ENCODE peak calls at places on chromosome 1, in ten cellular contexts. Y, X, B, V, H, R, Q, D, C and K are unnamed samples.

GRCh38 chr1:174815036-174815435 is 184.7 kb upstream of the CACYBP start:
- DNase-seq in X (peak), C (peak), Y (peak), B (no peak), H (no peak), R (no peak), Q (no peak), V (no peak), D (no peak), K (no peak)

GRCh38 chr1:161182214-161182613 is 4.9 kb upstream of the B4GALT3 start:
- DNase-seq in D (no peak), Q (no peak), X (no peak), C (peak), B (no peak), R (no peak), V (no peak), Y (peak), H (no peak), K (no peak)

GRCh38 chr1:67524143-67525052 is 94.2 kb upstream of the SERBP1 start:
- DNase-seq in R (no peak), C (no peak), B (no peak), Y (peak), Q (no peak), H (peak), D (no peak), V (peak), X (no peak), K (no peak)

GRCh38 chr1:214386747-214387146 is 105.8 kb downstream of the SMYD2 start:
- DNase-seq in C (peak), R (no peak), Y (peak), H (no peak), B (no peak), Q (no peak), V (no peak), D (no peak), X (peak), K (no peak)

GRCh38 chr1:78038491-78038939 is 7.3 kb upstream of the GIPC2 start:
- DNase-seq in B (no peak), R (no peak), H (no peak), X (no peak), D (peak), Y (peak), C (peak), V (no peak), Q (no peak), K (no peak)

GRCh38 chr1:199774433-199775089 is 252.9 kb upstream of the NR5A2 start:
- DNase-seq in D (peak), C (peak), R (no peak), X (peak), Y (peak), V (no peak), H (no peak), B (no peak), Q (peak), K (no peak)

GRCh38 chr1:37323486-37324377 is 150.6 kb upstream of the ZC3H12A start:
- DNase-seq in V (peak), X (peak), H (no peak), Q (no peak), C (peak), D (no peak), B (peak), Y (peak), R (no peak), K (no peak)

GRCh38 chr1:72280714-72281113 is 1.6 kb downstream of the NEGR1 start:
- DNase-seq in C (peak), H (no peak), R (no peak), B (no peak), Q (no peak), X (no peak), D (no peak), Y (peak), V (no peak), K (peak)

GRCh38 chr1:34306568-34306967 is 129.9 kb downstream of the C1orf94 start:
- DNase-seq in C (no peak), R (no peak), B (no peak), Q (no peak), D (no peak), H (no peak), X (no peak), Y (no peak), V (no peak), K (no peak)

GRCh38 chr1:244231572-244232315 is 180.7 kb downstream of the ZBTB18 start:
- DNase-seq in Q (no peak), B (no peak), X (no peak), R (no peak), Y (peak), V (peak), C (peak), H (no peak), D (peak), K (no peak)
- H3K4me3 ChIP-seq in Q (peak), B (no peak), X (peak), R (no peak), Y (no peak), V (no peak), C (peak), H (no peak), D (no peak), K (peak)

GRCh38 chr1:30686236-30686635 is 37.1 kb downstream of the MATN1 start:
- DNase-seq in V (no peak), R (no peak), X (no peak), Y (no peak), B (no peak), D (no peak), Q (no peak), C (no peak), H (no peak), K (no peak)

GRCh38 chr1:30685796-30686165 is 37.6 kb downstream of the MATN1 start:
- DNase-seq in H (no peak), R (peak), X (no peak), V (peak), Y (no peak), D (no peak), Q (no peak), C (no peak), B (no peak), K (no peak)

GRCh38 chr1:30684259-30684658 is 39.1 kb downstream of the MATN1 start:
- DNase-seq in D (no peak), Y (no peak), X (no peak), R (peak), V (no peak), H (no peak), C (no peak), Q (no peak), B (no peak), K (no peak)

GRCh38 chr1:30683699-30684098 is 39.7 kb downstream of the MATN1 start:
- DNase-seq in X (no peak), H (no peak), D (no peak), C (no peak), R (peak), V (no peak), B (no peak), Y (no peak), Q (no peak), K (no peak)

GRCh38 chr1:30684881-30685795 is 38.2 kb downstream of the MATN1 start:
- DNase-seq in X (no peak), D (peak), B (peak), V (peak), C (no peak), Y (no peak), Q (no peak), H (no peak), R (peak), K (no peak)
- TF ChIP-seq CTCF in X (no peak), D (peak), B (peak), V (peak), C (no peak), Y (no peak), Q (no peak), H (no peak), R (no peak), K (no peak)

DNA sequence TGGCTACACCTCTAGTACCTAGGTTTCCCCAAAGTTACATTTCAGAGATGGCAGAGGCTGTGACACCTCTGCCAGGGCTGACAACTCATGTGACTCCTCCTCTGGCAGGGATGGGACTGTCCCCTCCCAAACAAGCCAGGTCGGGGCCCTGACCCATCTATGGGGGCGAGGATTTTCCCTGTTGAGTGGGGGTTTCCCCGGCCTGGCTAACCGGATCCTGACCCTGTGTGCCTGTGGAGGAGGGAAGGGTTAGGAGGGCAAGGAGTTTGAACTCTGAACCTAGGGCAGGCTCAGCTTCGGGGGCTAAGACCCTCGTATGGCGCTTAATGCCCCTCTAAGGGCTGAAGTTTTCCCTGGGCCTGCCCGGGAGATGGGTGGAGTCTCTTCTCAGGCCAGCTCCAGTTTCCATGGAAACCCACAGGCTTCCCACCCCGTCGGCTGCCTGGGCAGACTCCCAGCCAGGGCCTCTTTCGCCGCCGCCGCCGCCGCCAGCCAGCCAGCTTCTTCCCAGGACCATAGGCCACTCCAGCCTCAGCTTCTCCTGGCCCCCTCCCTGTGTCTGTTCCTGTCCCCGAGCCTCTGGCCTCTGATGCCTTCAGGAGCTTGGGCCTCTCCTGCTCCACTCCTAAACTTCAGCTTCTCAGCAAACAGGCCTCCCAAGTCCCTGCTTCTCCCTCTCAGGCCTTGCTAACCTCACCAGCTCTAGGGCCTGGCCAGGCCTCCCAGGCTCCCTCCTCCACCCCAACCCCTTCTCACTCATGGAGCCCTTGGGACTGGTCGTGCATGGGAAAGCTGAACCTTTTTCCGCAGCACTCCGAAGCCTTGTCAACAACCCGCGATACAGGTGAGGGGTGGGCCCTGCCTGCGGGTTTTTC is at the start of gene BTBD19:
- DNase-seq in B (no peak), H (peak), R (peak), C (peak), V (peak), X (peak), D (peak), Y (peak), Q (peak), K (no peak)
- H3K4me3 ChIP-seq in B (no peak), H (no peak), R (peak), C (peak), V (peak), X (peak), D (no peak), Y (peak), Q (peak), K (peak)

GRCh38 chr1:156123356-156124196 is 9.1 kb downstream of the LMNA start:
- DNase-seq in R (peak), H (peak), B (no peak), D (peak), Y (peak), V (peak), X (peak), C (peak), Q (peak), K (peak)
- TF ChIP-seq CTCF in R (peak), H (no peak), B (peak), D (peak), Y (peak), V (peak), X (peak), C (peak), Q (peak), K (peak)

DNA sequence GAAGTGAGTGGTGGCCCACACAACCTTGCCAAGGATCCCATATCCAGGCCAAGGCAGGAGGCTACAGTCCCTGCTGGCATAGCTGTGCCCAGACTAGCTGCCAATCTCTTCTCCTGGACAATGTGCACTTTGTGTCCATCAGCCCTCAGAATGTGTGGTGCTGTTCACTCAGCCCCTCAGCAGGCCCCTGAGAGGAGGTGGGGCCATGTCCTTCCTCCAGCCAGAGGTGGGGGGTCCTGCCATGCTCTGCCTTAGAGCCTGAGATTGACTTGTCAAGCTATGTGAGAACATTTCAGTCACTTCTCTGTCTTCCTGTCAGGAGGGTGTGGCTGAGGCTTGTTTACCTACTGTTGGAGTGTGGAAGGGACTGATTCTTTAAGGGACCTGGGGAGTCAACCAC is 1.4 kb downstream of the NCF2 start:
- DNase-seq in R (no peak), H (no peak), C (no peak), Q (no peak), X (no peak), D (no peak), Y (no peak), B (no peak), V (no peak), K (no peak)
- H3K4me3 ChIP-seq in R (no peak), H (no peak), C (no peak), Q (no peak), X (no peak), D (no peak), Y (no peak), B (no peak), V (no peak), K (no peak)

DNA sequence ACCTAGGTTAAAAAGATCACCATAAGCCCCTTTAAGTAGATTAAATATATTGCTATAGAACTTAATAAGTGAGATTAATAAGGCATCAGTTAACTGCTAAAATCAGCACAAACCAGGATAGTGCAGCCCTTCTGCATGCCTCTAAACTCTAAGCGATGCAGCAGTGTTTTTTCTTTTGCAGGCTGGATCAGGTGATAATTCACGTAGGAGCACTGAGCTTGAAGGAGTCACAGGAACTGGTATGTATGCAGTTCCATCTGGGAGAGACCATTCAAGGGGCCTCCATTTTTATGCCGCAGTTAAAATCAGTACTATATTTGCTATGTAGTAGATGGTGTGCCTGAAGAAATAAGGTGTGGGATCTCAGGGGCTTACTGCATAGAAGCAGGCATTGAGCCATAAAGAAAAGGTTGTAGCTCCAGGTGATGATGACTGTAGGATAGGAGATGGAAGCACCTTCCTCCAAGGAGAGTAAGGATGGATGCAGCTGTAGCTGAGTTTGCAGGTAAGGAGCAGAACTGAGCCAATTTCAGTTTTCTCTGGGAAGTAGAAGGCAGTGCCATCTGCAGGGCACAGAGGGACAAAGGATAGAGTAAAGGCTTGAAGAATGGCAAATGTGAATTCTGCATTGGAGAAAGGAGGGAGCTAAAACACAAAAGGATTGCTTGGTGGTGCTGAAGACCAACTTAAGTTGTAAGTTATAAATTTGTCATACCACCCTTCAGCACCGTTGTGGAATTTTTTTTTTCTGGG is 22.6 kb downstream of the NPL start:
- DNase-seq in H (no peak), C (no peak), V (peak), Q (no peak), R (no peak), B (no peak), X (no peak), D (no peak), Y (no peak), K (no peak)
- TF ChIP-seq CTCF in H (no peak), C (no peak), V (peak), Q (no peak), R (no peak), B (peak), X (peak), D (no peak), Y (no peak), K (no peak)

GRCh38 chr1:159921251-159921650 is 4.1 kb downstream of the TAGLN2 start:
- DNase-seq in H (no peak), Y (peak), Q (no peak), C (peak), V (no peak), D (no peak), R (no peak), X (no peak), B (no peak), K (no peak)
- H3K4me3 ChIP-seq in H (no peak), Y (no peak), Q (no peak), C (no peak), V (no peak), D (no peak), R (no peak), X (no peak), B (no peak), K (no peak)

GRCh38 chr1:52141513-52142219 is at the start of gene ZFYVE9:
- DNase-seq in C (peak), Y (peak), Q (no peak), V (peak), B (peak), H (peak), R (peak), D (peak), X (peak), K (no peak)

GRCh38 chr1:52145137-52145536 is 3.2 kb downstream of the ZFYVE9 start:
- DNase-seq in B (no peak), R (no peak), C (no peak), Y (no peak), V (no peak), H (no peak), X (no peak), D (no peak), Q (no peak), K (no peak)

GRCh38 chr1:52140633-52141512 is 1.0 kb upstream of the ZFYVE9 start:
- DNase-seq in X (no peak), Q (no peak), V (no peak), C (no peak), Y (peak), H (no peak), D (no peak), R (no peak), B (no peak), K (no peak)

GRCh38 chr1:52139817-52140540 is 1.9 kb upstream of the ZFYVE9 start:
- DNase-seq in V (no peak), Q (peak), C (peak), D (peak), H (peak), B (no peak), X (peak), Y (peak), R (peak), K (peak)

GRCh38 chr1:52142220-52143153 is 598 bp downstream of the ZFYVE9 start:
- DNase-seq in V (peak), D (peak), C (peak), X (peak), Q (no peak), R (peak), B (peak), H (no peak), Y (peak), K (no peak)
- TF ChIP-seq CTCF in V (no peak), D (no peak), C (no peak), X (no peak), Q (no peak), R (no peak), B (no peak), H (no peak), Y (no peak), K (no peak)

GRCh38 chr1:25243907-25244306 is 3.3 kb downstream of the RSRP1 start:
- DNase-seq in V (no peak), B (no peak), R (no peak), Y (no peak), X (no peak), D (no peak), Q (no peak), C (no peak), H (no peak), K (no peak)

GRCh38 chr1:25238046-25238445 is 5.7 kb upstream of the SYF2 start:
- DNase-seq in B (no peak), R (no peak), V (no peak), C (no peak), Y (no peak), H (no peak), D (no peak), X (no peak), Q (no peak), K (no peak)

GRCh38 chr1:25245393-25245792 is 1.9 kb downstream of the RSRP1 start:
- DNase-seq in C (no peak), B (no peak), Q (no peak), H (no peak), V (no peak), D (no peak), X (no peak), Y (no peak), R (no peak), K (no peak)

DNA sequence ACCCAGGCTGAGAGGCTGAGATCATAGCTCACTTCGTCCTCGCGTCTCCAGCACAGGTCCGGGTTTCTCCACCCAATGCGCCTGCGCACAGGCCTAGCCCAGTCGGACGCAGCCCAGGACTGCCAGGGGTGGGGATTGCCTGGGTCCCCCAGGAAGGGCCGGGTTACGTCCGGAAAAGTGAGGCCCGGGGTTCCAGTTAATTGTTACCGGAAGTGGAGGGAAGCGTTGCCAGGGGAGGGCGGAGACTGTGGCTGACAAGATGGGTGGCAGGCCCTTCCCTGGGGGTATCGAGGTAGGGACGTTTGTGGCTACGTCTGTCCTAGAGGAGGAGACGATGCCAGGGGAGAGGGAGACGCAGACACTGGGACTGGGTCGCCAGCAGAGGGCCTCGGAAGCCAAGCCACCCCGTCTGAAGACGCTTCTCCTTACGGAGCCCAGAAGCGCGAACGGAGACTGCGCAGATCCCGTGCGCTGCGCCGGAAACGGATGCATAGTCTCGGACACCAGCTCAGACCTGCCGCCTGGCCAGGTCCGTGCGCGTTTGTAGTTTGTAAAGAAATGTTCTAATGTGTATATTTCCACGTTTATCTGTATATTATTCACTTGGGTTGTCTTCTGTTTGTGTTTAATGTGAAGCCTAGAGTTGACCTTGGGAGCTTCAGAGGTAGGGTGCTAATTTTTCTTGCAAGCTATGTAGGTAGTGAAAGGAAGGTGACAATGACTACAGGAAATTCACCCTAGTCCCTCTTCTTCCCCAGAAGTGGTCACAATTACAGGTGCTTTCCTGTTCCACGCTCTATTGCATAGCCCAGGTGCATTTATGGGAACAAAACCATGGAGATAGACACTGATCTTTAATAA is 7.3 kb downstream of the RSRP1 start:
- DNase-seq in Y (peak), V (peak), C (peak), Q (peak), B (peak), H (peak), D (peak), R (peak), X (peak), K (peak)
- H3K4me3 ChIP-seq in Y (peak), V (peak), C (peak), Q (peak), B (peak), H (peak), D (peak), R (peak), X (peak), K (peak)